ENCODE peak calls at places on chromosomes 7 and 10, in six cellular contexts. One of them, this sample, is unnamed.

GRCh38 chr7:139041378-139042053 is 5.7 kb upstream of the ZC3HAV1L start:
- ATAC-seq in body of pancreas: no peak
- ATAC-seq in RWPE2: peak; percentile 36
- ATAC-seq in upper lobe of right lung: peak; percentile 13
- ATAC-seq in Panc1: peak; percentile 68
- ATAC-seq in IMR-90: no peak
- ATAC-seq in this sample: no peak

GRCh38 chr7:30914611-30915601 is 3.3 kb downstream of the AQP1 start:
- ATAC-seq in body of pancreas: no peak
- ATAC-seq in RWPE2: peak; percentile 45
- ATAC-seq in upper lobe of right lung: peak; percentile 1
- ATAC-seq in Panc1: peak; percentile 33
- ATAC-seq in IMR-90: peak; percentile 53
- ATAC-seq in this sample: peak; percentile 11

GRCh38 chr10:99119258-99119748 is 116.3 kb downstream of the HPSE2 start:
- ATAC-seq in body of pancreas: no peak
- ATAC-seq in RWPE2: no peak
- ATAC-seq in upper lobe of right lung: no peak
- ATAC-seq in Panc1: no peak
- ATAC-seq in IMR-90: no peak
- ATAC-seq in this sample: no peak

GRCh38 chr10:130957423-130957822 is 354.1 kb downstream of the TCERG1L start:
- ATAC-seq in body of pancreas: no peak
- ATAC-seq in RWPE2: no peak
- ATAC-seq in upper lobe of right lung: no peak
- ATAC-seq in Panc1: no peak
- ATAC-seq in IMR-90: no peak
- ATAC-seq in this sample: no peak

GRCh38 chr10:100506596-100507356 is 12.9 kb downstream of the SEC31B start:
- ATAC-seq in body of pancreas: no peak
- ATAC-seq in RWPE2: peak; percentile 87
- ATAC-seq in upper lobe of right lung: no peak
- ATAC-seq in Panc1: peak; percentile 31
- ATAC-seq in IMR-90: peak; percentile 84
- ATAC-seq in this sample: no peak

GRCh38 chr10:60479305-60480020 is 89.8 kb upstream of the ANK3 start:
- ATAC-seq in body of pancreas: no peak
- ATAC-seq in RWPE2: peak; percentile 42
- ATAC-seq in upper lobe of right lung: no peak
- ATAC-seq in Panc1: no peak
- ATAC-seq in IMR-90: no peak
- ATAC-seq in this sample: no peak

GRCh38 chr7:35758421-35758820 is 42.4 kb upstream of the SEPTIN7 start:
- ATAC-seq in body of pancreas: no peak
- ATAC-seq in RWPE2: no peak
- ATAC-seq in upper lobe of right lung: no peak
- ATAC-seq in Panc1: peak; percentile 58
- ATAC-seq in IMR-90: no peak
- ATAC-seq in this sample: no peak

GRCh38 chr7:121544726-121545125 is 148.6 kb upstream of the FAM3C start:
- ATAC-seq in body of pancreas: no peak
- ATAC-seq in RWPE2: peak; percentile 94
- ATAC-seq in upper lobe of right lung: no peak
- ATAC-seq in Panc1: peak; percentile 97
- ATAC-seq in IMR-90: peak; percentile 69
- ATAC-seq in this sample: no peak

GRCh38 chr7:77627307-77627671 is 69.0 kb upstream of the RSBN1L start:
- ATAC-seq in body of pancreas: no peak
- ATAC-seq in RWPE2: no peak
- ATAC-seq in upper lobe of right lung: peak; percentile 79
- ATAC-seq in Panc1: no peak
- ATAC-seq in IMR-90: no peak
- ATAC-seq in this sample: no peak

GRCh38 chr7:98227939-98228338 is 16.7 kb downstream of the BHLHA15 start:
- ATAC-seq in body of pancreas: peak; percentile 34
- ATAC-seq in RWPE2: no peak
- ATAC-seq in upper lobe of right lung: no peak
- ATAC-seq in Panc1: no peak
- ATAC-seq in IMR-90: no peak
- ATAC-seq in this sample: no peak

GRCh38 chr10:132593900-132594876 is 56.6 kb downstream of the INPP5A start:
- ATAC-seq in body of pancreas: no peak
- ATAC-seq in RWPE2: no peak
- ATAC-seq in upper lobe of right lung: peak; percentile 19
- ATAC-seq in Panc1: no peak
- ATAC-seq in IMR-90: no peak
- ATAC-seq in this sample: no peak

GRCh38 chr10:1256139-1256720 is 200.0 kb downstream of the WDR37 start:
- ATAC-seq in body of pancreas: no peak
- ATAC-seq in RWPE2: no peak
- ATAC-seq in upper lobe of right lung: no peak
- ATAC-seq in Panc1: no peak
- ATAC-seq in IMR-90: no peak
- ATAC-seq in this sample: no peak

GRCh38 chr7:24836084-24836483 is 78.8 kb upstream of the GSDME start:
- ATAC-seq in body of pancreas: no peak
- ATAC-seq in RWPE2: no peak
- ATAC-seq in upper lobe of right lung: no peak
- ATAC-seq in Panc1: no peak
- ATAC-seq in IMR-90: no peak
- ATAC-seq in this sample: no peak

GRCh38 chr10:123783296-123783695 is 108.3 kb downstream of the CPXM2 start:
- ATAC-seq in body of pancreas: no peak
- ATAC-seq in RWPE2: no peak
- ATAC-seq in upper lobe of right lung: no peak
- ATAC-seq in Panc1: no peak
- ATAC-seq in IMR-90: no peak
- ATAC-seq in this sample: no peak

GRCh38 chr10:114957673-114958072 is 19.7 kb downstream of the TRUB1 start:
- ATAC-seq in body of pancreas: no peak
- ATAC-seq in RWPE2: no peak
- ATAC-seq in upper lobe of right lung: no peak
- ATAC-seq in Panc1: no peak
- ATAC-seq in IMR-90: peak; percentile 85
- ATAC-seq in this sample: no peak

GRCh38 chr7:128891110-128891941 is 19.2 kb downstream of the KCP start:
- ATAC-seq in body of pancreas: peak; percentile 39
- ATAC-seq in RWPE2: peak; percentile 26
- ATAC-seq in upper lobe of right lung: peak; percentile 37
- ATAC-seq in Panc1: peak; percentile 48
- ATAC-seq in IMR-90: no peak
- ATAC-seq in this sample: peak; percentile 29

GRCh38 chr7:67022501-67022900 is 25.9 kb downstream of the TYW1 start:
- ATAC-seq in body of pancreas: no peak
- ATAC-seq in RWPE2: no peak
- ATAC-seq in upper lobe of right lung: no peak
- ATAC-seq in Panc1: no peak
- ATAC-seq in IMR-90: no peak
- ATAC-seq in this sample: peak; percentile 28

GRCh38 chr10:112813866-112814596 is 136.0 kb upstream of the TCF7L2 start:
- ATAC-seq in body of pancreas: no peak
- ATAC-seq in RWPE2: no peak
- ATAC-seq in upper lobe of right lung: no peak
- ATAC-seq in Panc1: no peak
- ATAC-seq in IMR-90: no peak
- ATAC-seq in this sample: no peak

GRCh38 chr10:86480571-86480970 is 41.0 kb downstream of the WAPL start:
- ATAC-seq in body of pancreas: no peak
- ATAC-seq in RWPE2: no peak
- ATAC-seq in upper lobe of right lung: no peak
- ATAC-seq in Panc1: no peak
- ATAC-seq in IMR-90: no peak
- ATAC-seq in this sample: no peak

GRCh38 chr7:14403587-14403986 is 414.1 kb upstream of the ETV1 start:
- ATAC-seq in body of pancreas: no peak
- ATAC-seq in RWPE2: no peak
- ATAC-seq in upper lobe of right lung: no peak
- ATAC-seq in Panc1: no peak
- ATAC-seq in IMR-90: no peak
- ATAC-seq in this sample: no peak

GRCh38 chr10:121069061-121069850 is 218.1 kb downstream of the WDR11 start:
- ATAC-seq in body of pancreas: no peak
- ATAC-seq in RWPE2: peak; percentile 98
- ATAC-seq in upper lobe of right lung: peak; percentile 51
- ATAC-seq in Panc1: no peak
- ATAC-seq in IMR-90: no peak
- ATAC-seq in this sample: no peak

GRCh38 chr10:87734987-87735827 is 75.5 kb downstream of the PAPSS2 start:
- ATAC-seq in body of pancreas: peak; percentile 80
- ATAC-seq in RWPE2: peak; percentile 71
- ATAC-seq in upper lobe of right lung: peak; percentile 84
- ATAC-seq in Panc1: peak; percentile 95
- ATAC-seq in IMR-90: peak; percentile 89
- ATAC-seq in this sample: peak; percentile 72

GRCh38 chr10:48577158-48577557 is 27.7 kb downstream of the ARHGAP22 start:
- ATAC-seq in body of pancreas: no peak
- ATAC-seq in RWPE2: no peak
- ATAC-seq in upper lobe of right lung: peak; percentile 91
- ATAC-seq in Panc1: no peak
- ATAC-seq in IMR-90: no peak
- ATAC-seq in this sample: no peak

GRCh38 chr10:24440817-24441790 is 232.2 kb downstream of the KIAA1217 start:
- ATAC-seq in body of pancreas: no peak
- ATAC-seq in RWPE2: no peak
- ATAC-seq in upper lobe of right lung: no peak
- ATAC-seq in Panc1: no peak
- ATAC-seq in IMR-90: peak; percentile 66
- ATAC-seq in this sample: no peak
- H3K4me1 ChIP-seq in body of pancreas: peaks cover 5% of the 10 kb centered on the region
- H3K4me1 ChIP-seq in RWPE2: peaks cover 6% of the 10 kb centered on the region
- H3K4me1 ChIP-seq in upper lobe of right lung: no peaks in the 10 kb centered on the region
- H3K4me1 ChIP-seq in Panc1: no peaks in the 10 kb centered on the region
- H3K4me1 ChIP-seq in IMR-90: peaks cover 9% of the 10 kb centered on the region
- H3K4me1 ChIP-seq in this sample: no peaks in the 10 kb centered on the region

DNA sequence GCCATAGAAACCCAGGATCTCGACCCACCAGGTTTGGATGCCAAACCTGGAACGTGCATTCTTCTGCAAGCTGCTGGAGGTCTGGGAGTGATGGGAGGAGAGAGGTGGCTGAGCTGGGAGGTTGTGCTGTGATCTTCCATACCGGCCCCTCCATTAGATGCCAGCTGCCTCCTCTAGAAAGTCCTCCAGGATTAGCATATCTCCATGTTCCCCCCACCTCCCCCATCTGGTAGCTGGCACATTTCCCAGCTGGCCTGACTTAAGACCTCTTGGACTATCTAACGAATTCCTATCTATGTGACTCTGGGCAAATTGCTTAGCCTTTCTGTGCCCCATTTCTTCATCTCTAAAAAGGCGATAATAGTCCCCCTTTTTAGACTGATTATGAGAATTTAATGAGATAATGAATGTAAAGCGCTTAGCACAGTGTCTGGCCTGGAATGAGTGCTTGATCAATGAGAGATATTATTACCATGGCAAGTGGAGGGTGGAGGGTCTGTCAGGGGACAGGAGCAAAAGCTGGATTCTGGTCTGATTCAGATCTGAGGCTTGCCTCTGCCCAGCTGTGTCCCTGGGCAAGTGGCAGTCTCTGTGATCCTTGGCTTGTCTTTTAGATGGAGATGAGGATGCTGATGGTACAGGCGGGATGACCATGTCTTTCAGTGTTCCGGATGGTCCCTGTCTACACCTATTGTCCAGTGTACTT is 78.6 kb upstream of the PCBD1 start:
- ATAC-seq in body of pancreas: no peak
- ATAC-seq in RWPE2: no peak
- ATAC-seq in upper lobe of right lung: no peak
- ATAC-seq in Panc1: no peak
- ATAC-seq in IMR-90: no peak
- ATAC-seq in this sample: no peak
- H3K27me3 ChIP-seq in body of pancreas: no peaks in the 10 kb centered on the region
- H3K27me3 ChIP-seq in RWPE2: no peaks in the 10 kb centered on the region
- H3K27me3 ChIP-seq in upper lobe of right lung: peaks cover 6% of the 10 kb centered on the region
- H3K27me3 ChIP-seq in Panc1: no peaks in the 10 kb centered on the region
- H3K27me3 ChIP-seq in IMR-90: peaks cover 21% of the 10 kb centered on the region
- H3K27me3 ChIP-seq in this sample: peaks cover 14% of the 10 kb centered on the region

GRCh38 chr10:13392701-13393100 is 44.6 kb upstream of the SEPHS1 start:
- ATAC-seq in body of pancreas: no peak
- ATAC-seq in RWPE2: no peak
- ATAC-seq in upper lobe of right lung: no peak
- ATAC-seq in Panc1: no peak
- ATAC-seq in IMR-90: no peak
- ATAC-seq in this sample: no peak

GRCh38 chr10:13386021-13386420 is 37.9 kb upstream of the SEPHS1 start:
- ATAC-seq in body of pancreas: no peak
- ATAC-seq in RWPE2: no peak
- ATAC-seq in upper lobe of right lung: no peak
- ATAC-seq in Panc1: no peak
- ATAC-seq in IMR-90: no peak
- ATAC-seq in this sample: no peak

GRCh38 chr10:13395540-13395939 is 47.4 kb upstream of the SEPHS1 start:
- ATAC-seq in body of pancreas: no peak
- ATAC-seq in RWPE2: no peak
- ATAC-seq in upper lobe of right lung: no peak
- ATAC-seq in Panc1: no peak
- ATAC-seq in IMR-90: no peak
- ATAC-seq in this sample: no peak

GRCh38 chr10:13388478-13388877 is 40.4 kb upstream of the SEPHS1 start:
- ATAC-seq in body of pancreas: no peak
- ATAC-seq in RWPE2: no peak
- ATAC-seq in upper lobe of right lung: no peak
- ATAC-seq in Panc1: no peak
- ATAC-seq in IMR-90: no peak
- ATAC-seq in this sample: no peak

DNA sequence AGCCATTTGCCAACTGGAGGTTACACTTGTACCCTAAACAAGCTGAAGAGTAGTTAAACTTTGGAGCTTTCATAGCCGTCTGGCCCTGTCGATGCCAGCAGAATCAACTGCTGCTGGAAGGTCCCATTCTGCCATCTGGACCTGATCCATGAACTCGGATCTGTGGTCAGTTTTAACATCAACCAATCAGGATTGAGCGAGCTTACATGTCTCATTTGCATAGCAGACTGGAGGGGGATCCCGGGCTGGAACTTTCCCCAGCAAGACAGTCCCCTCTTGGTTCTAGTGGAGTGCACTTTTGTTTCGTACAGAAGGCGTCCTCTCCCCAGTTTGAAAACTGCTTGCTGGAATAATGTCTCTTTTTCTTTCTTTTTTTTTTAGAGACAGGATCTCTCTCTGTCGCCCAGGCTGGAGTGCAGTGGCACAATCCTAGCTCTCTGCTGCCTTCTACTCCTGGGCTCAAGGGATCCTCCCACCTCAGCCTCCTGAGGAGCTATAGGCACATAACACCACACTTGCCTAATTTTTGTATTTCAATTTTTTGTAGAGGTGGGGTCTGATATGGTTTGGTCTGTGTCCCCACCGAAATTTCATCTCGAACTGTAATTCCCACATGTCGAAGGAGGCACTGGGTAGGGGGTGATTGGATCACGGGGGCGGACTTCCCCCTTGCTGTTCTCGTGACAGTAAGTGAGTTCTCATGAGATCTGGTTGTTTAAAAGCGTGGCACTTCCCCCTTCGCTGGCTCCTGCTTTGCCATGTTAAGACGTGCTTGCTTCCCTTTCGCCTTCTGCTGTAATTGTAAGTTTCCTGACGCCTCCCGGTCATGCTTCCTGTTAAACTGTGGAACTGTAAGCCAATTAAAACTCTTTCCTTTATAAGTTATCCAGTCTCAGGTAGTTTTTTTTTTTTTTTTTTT is 42.8 kb upstream of the SEPHS1 start:
- ATAC-seq in body of pancreas: no peak
- ATAC-seq in RWPE2: no peak
- ATAC-seq in upper lobe of right lung: peak; percentile 74
- ATAC-seq in Panc1: no peak
- ATAC-seq in IMR-90: no peak
- ATAC-seq in this sample: peak; percentile 53
- H3K4me1 ChIP-seq in body of pancreas: no peaks in the 10 kb centered on the region
- H3K4me1 ChIP-seq in RWPE2: peaks cover 7% of the 10 kb centered on the region
- H3K4me1 ChIP-seq in upper lobe of right lung: no peaks in the 10 kb centered on the region
- H3K4me1 ChIP-seq in Panc1: peaks cover 2% of the 10 kb centered on the region
- H3K4me1 ChIP-seq in IMR-90: no peaks in the 10 kb centered on the region
- H3K4me1 ChIP-seq in this sample: no peaks in the 10 kb centered on the region

GRCh38 chr7:155383756-155384491 is 74.0 kb upstream of the EN2 start:
- ATAC-seq in body of pancreas: no peak
- ATAC-seq in RWPE2: no peak
- ATAC-seq in upper lobe of right lung: no peak
- ATAC-seq in Panc1: no peak
- ATAC-seq in IMR-90: no peak
- ATAC-seq in this sample: no peak
- H3K27me3 ChIP-seq in body of pancreas: peaks cover 4% of the 10 kb centered on the region
- H3K27me3 ChIP-seq in RWPE2: peaks cover 90% of the 10 kb centered on the region
- H3K27me3 ChIP-seq in upper lobe of right lung: peaks cover 83% of the 10 kb centered on the region
- H3K27me3 ChIP-seq in Panc1: peaks cover 20% of the 10 kb centered on the region
- H3K27me3 ChIP-seq in IMR-90: peaks cover 61% of the 10 kb centered on the region
- H3K27me3 ChIP-seq in this sample: peaks cover 100% of the 10 kb centered on the region